ENCODE peak calls at places on chromosome 9, in nine cellular contexts. K is astrocyte, R is heart left ventricle, D is hepatocyte, M is cardiac muscle cell, P is left ventricle myocardium inferior, Y is heart right ventricle, X is body of pancreas, G is mammary epithelial cell. Z is an unnamed sample. For H3K27me3, the result is how much of the 10 kb centered on the place peaks cover.

GRCh38 chr9:132506907-132507669 is 75.3 kb upstream of the BARHL1 start:
- DNase-seq in P (no peak), G (no peak), R (no peak), K (no peak), X (no peak), Y (no peak), M (no peak), D (no peak), Z (no peak)

GRCh38 chr9:86407022-86407421 is 52.8 kb upstream of the TUT7 start:
- DNase-seq in Y (no peak), K (peak), G (peak), R (no peak), M (peak), P (no peak), X (peak), D (peak), Z (no peak)

GRCh38 chr9:15834541-15834940 is 281.7 kb downstream of the CCDC171 start:
- DNase-seq in G (no peak), Y (no peak), K (peak), R (no peak), D (peak), M (peak), X (peak), P (no peak), Z (no peak)

GRCh38 chr9:128565578-128565977 is 13.2 kb downstream of the SPTAN1 start:
- DNase-seq in M (no peak), Y (no peak), G (no peak), K (no peak), P (no peak), X (no peak), R (no peak), D (no peak), Z (no peak)

GRCh38 chr9:120832766-120833165 is 10.0 kb downstream of the PSMD5 start:
- DNase-seq in M (no peak), Y (no peak), R (no peak), P (no peak), X (no peak), G (no peak), K (no peak), D (no peak), Z (no peak)

GRCh38 chr9:117063721-117064471 is 351.0 kb downstream of the ASTN2 start:
- DNase-seq in G (no peak), K (no peak), X (no peak), M (no peak), Y (no peak), D (no peak), P (no peak), R (no peak), Z (no peak)

GRCh38 chr9:118423021-118423420 is 718.8 kb downstream of the TLR4 start:
- DNase-seq in Y (no peak), X (no peak), M (no peak), G (no peak), D (no peak), K (no peak), R (no peak), P (no peak), Z (no peak)

GRCh38 chr9:75548871-75549270 is 341.6 kb upstream of the PCSK5 start:
- DNase-seq in X (no peak), D (no peak), R (no peak), M (no peak), G (no peak), Y (no peak), K (no peak), P (no peak), Z (no peak)

GRCh38 chr9:99076483-99077171 is 28.3 kb upstream of the TGFBR1 start:
- DNase-seq in K (no peak), X (no peak), M (no peak), Y (no peak), R (no peak), G (no peak), P (no peak), D (no peak), Z (no peak)

GRCh38 chr9:111983484-111983908 is 86.9 kb downstream of the UGCG start:
- DNase-seq in K (no peak), M (no peak), Y (no peak), X (no peak), D (no peak), R (no peak), P (no peak), G (no peak), Z (no peak)

GRCh38 chr9:119868694-119869093 is 499.5 kb upstream of the BRINP1 start:
- DNase-seq in X (peak), G (no peak), R (no peak), M (no peak), Y (no peak), K (no peak), P (no peak), D (peak), Z (no peak)

GRCh38 chr9:92714016-92714415 is 44.1 kb upstream of the IPPK start:
- DNase-seq in K (no peak), D (no peak), R (no peak), G (no peak), M (no peak), X (no peak), P (no peak), Y (no peak), Z (no peak)

GRCh38 chr9:32405506-32405905 is 21.1 kb downstream of the ACO1 start:
- DNase-seq in D (no peak), K (no peak), M (no peak), G (no peak), X (no peak), P (no peak), R (no peak), Y (no peak), Z (no peak)

GRCh38 chr9:77956555-77956954 is 75.1 kb downstream of the GNAQ start:
- DNase-seq in G (no peak), P (no peak), R (no peak), X (no peak), K (no peak), M (no peak), D (no peak), Y (no peak), Z (no peak)
- H3K4me3 ChIP-seq in G (no peak), P (no peak), R (no peak), X (no peak), K (no peak), M (no peak), D (no peak), Y (no peak), Z (no peak)

GRCh38 chr9:6909186-6909585 is 151.4 kb downstream of the KDM4C start:
- DNase-seq in D (no peak), K (no peak), M (no peak), R (no peak), G (no peak), Y (no peak), X (no peak), P (no peak), Z (no peak)

GRCh38 chr9:6911901-6912650 is 154.3 kb downstream of the KDM4C start:
- DNase-seq in K (no peak), G (no peak), R (peak), P (no peak), M (no peak), D (no peak), Y (no peak), X (no peak), Z (no peak)

GRCh38 chr9:6907772-6908381 is 150.1 kb downstream of the KDM4C start:
- DNase-seq in X (no peak), P (no peak), K (no peak), M (peak), G (no peak), R (no peak), D (peak), Y (no peak), Z (no peak)

GRCh38 chr9:6910497-6910896 is 152.7 kb downstream of the KDM4C start:
- DNase-seq in K (no peak), R (no peak), Y (no peak), G (no peak), P (no peak), D (no peak), X (no peak), M (no peak), Z (no peak)

GRCh38 chr9:6910032-6910431 is 152.3 kb downstream of the KDM4C start:
- DNase-seq in R (no peak), D (no peak), G (no peak), Y (no peak), P (no peak), M (peak), K (no peak), X (no peak), Z (no peak)
- TF ChIP-seq CTCF in R (peak), D (peak), G (peak), Y (peak), P (peak), M (peak), K (peak), X (peak), Z (peak)

GRCh38 chr9:135344523-135344901 is 135.1 kb upstream of the PPP1R26 start:
- DNase-seq in X (no peak), K (no peak), Y (no peak), M (no peak), D (no peak), R (peak), P (no peak), G (no peak), Z (no peak)
- H3K27me3 ChIP-seq in X (under half), K (under half), Y (half or more), M (under half), D (under half), R (under half), P (half or more), G (under half), Z (under half)

DNA sequence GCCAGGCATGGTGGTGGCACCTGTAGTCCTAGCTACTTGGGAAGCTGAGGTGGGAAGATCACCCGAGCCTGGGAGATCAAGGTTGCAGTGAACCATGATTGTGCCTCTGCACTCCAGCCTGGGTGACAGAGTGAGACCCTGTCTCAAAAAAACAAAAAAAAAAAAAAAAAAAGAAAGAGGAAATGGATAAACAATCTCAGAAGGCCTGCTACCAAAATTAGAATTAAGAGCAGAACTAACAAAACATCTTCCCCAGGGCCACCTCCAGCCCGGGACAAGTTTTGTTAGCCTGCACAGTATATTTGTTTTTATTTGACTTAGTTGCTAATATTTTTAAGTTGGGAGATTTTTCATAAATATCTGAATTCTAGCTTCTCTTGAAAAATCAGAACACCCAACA is 23.1 kb downstream of the PAX5 start:
- DNase-seq in D (no peak), M (no peak), G (no peak), P (no peak), R (no peak), X (no peak), Y (no peak), K (no peak), Z (no peak)
- H3K4me3 ChIP-seq in D (no peak), M (no peak), G (no peak), P (no peak), R (no peak), X (no peak), Y (no peak), K (no peak), Z (no peak)

GRCh38 chr9:35604578-35605335 is at the start of gene TESK1:
- DNase-seq in X (peak), Y (peak), G (peak), P (peak), R (peak), K (peak), M (peak), D (peak), Z (peak)

GRCh38 chr9:35603506-35603985 is 1.5 kb upstream of the TESK1 start:
- DNase-seq in M (peak), R (no peak), K (no peak), P (peak), D (peak), X (peak), G (peak), Y (peak), Z (peak)

GRCh38 chr9:35598863-35599590 is 6.0 kb upstream of the TESK1 start:
- DNase-seq in M (no peak), R (no peak), K (no peak), X (no peak), D (peak), P (no peak), G (peak), Y (no peak), Z (no peak)

GRCh38 chr9:35603986-35604577 is 980 bp upstream of the TESK1 start:
- DNase-seq in R (peak), G (peak), M (peak), K (peak), D (peak), Y (peak), P (peak), X (peak), Z (peak)

DNA sequence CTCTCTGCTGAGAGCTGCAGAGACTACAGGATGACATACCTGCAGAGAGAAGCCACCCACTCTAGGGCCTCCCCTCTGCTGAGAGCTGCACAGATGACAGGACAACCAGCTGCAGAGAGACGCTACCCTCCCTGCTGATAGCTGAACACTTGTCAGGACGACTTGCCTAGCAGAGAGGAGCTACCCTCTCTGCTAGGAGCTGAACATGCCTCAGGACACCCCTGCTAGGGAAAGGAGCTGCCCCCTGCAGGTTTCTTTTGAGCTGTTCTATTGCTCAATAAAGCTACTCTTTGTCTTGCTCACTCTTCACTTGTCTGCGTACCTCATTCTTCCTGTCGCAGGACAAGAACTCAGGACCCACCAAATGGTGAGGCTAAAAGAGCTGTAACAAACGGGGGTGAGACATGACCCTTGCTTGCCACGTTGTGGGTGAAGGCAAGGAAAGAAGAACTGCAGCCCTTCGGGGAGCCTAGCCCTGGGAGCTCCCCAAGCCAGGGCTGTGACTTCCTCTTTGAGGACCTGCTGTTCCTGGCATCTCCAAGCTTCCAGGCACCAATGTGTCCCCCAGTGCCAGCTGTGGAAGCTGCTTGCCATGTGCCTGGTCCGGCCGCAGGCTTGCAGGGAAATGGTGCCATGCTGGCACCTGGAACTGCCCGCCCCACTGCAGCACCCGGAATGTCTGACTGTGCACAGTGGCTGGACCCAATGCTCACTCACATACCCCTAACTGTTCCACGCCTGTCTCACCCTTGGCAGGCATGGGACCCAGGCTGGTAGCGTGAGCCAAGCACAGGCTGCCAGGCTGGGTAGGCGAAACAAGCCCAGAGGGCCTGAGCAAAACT is 5.1 kb upstream of the TESK1 start:
- DNase-seq in M (no peak), Y (no peak), D (no peak), K (no peak), G (no peak), X (no peak), P (no peak), R (no peak), Z (no peak)
- TF ChIP-seq CTCF in M (peak), Y (no peak), D (no peak), K (no peak), G (peak), X (no peak), P (no peak), R (no peak), Z (no peak)

DNA sequence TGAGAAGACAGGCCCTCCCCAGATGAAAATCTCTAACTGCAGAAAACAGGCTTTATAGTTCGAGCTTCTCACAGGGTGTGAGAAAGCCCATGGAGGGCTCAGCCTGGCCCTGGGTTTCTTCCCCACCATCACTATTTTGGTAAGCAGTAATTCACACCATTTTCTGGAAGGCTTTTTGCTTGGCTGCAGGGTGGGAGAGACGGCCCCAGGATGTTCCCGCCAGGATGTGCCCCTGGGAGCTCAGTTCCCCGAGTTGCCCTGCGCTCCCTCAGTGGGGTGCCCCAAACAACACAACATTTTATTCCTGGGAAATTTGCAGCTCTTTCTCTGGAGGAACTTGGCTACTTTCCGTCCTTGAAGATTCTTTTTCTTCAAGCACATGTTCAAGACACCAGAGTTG is 100.8 kb downstream of the HSD17B3 start:
- DNase-seq in Y (no peak), X (no peak), K (no peak), M (no peak), R (no peak), D (no peak), G (no peak), P (no peak), Z (no peak)
- H3K27me3 ChIP-seq in Y (under half), X (under half), K (under half), M (under half), R (under half), D (under half), G (under half), P (under half), Z (under half)

Z was measured in lung.